ENCODE peak calls at places on chromosomes 1 and 21, in five cellular contexts. L is coronary artery, M is GM10248, O is A549, X is sciatic nerve. T is an unnamed sample.

GRCh38 chr1:78281580-78281979 is 209.2 kb upstream of the PTGFR start:
- DNase-seq in L (no peak), M (no peak), O (no peak), X (no peak), T (no peak)

GRCh38 chr1:11749203-11749689 is 12.7 kb upstream of the C1orf167 start:
- DNase-seq in L (no peak), M (peak; percentile 78), O (peak; percentile 79), X (no peak), T (peak; percentile 55)

GRCh38 chr21:36747815-36748381 is 49.0 kb downstream of the SIM2 start:
- DNase-seq in L (no peak), M (peak; percentile 52), O (no peak), X (no peak), T (peak; percentile 54)

GRCh38 chr1:114545796-114546195 is 34.8 kb upstream of the TRIM33 start:
- DNase-seq in L (no peak), M (no peak), O (no peak), X (no peak), T (no peak)

GRCh38 chr21:26761174-26761915 is 83.9 kb downstream of the ADAMTS1 start:
- DNase-seq in L (no peak), M (no peak), O (no peak), X (no peak), T (no peak)

GRCh38 chr1:167488786-167489185 is 29.5 kb downstream of the CD247 start:
- DNase-seq in L (no peak), M (no peak), O (no peak), X (no peak), T (no peak)

GRCh38 chr1:68173283-68174172 is 58.8 kb downstream of the WLS start:
- DNase-seq in L (no peak), M (no peak), O (no peak), X (no peak), T (no peak)

GRCh38 chr1:71796044-71796443 is 486.3 kb downstream of the NEGR1 start:
- DNase-seq in L (no peak), M (no peak), O (no peak), X (no peak), T (no peak)

GRCh38 chr1:231165371-231165770 is 3.5 kb downstream of the TRIM67 start:
- DNase-seq in L (no peak), M (no peak), O (no peak), X (no peak), T (no peak)

GRCh38 chr1:77031101-77031662 is 163.9 kb downstream of the ST6GALNAC5 start:
- DNase-seq in L (no peak), M (no peak), O (peak; percentile 26), X (no peak), T (no peak)

GRCh38 chr1:32063261-32063681 is 9.5 kb upstream of the TMEM39B start:
- DNase-seq in L (no peak), M (peak; percentile 43), O (peak; percentile 43), X (no peak), T (peak; percentile 87)

GRCh38 chr1:210360852-210361477 is 32.3 kb downstream of the HHAT start:
- DNase-seq in L (no peak), M (peak; percentile 45), O (peak; percentile 71), X (no peak), T (peak; percentile 68)

GRCh38 chr1:221217029-221217428 is 337.8 kb downstream of the HLX start:
- DNase-seq in L (no peak), M (no peak), O (no peak), X (no peak), T (no peak)

T was measured in A673.